ENCODE peak calls at places on chromosomes 2 and 18, in nine cellular contexts. E, C, V, L, R, U, Q, D and S are unnamed samples.

GRCh38 chr18:73153271-73153670 is 285.5 kb upstream of the NETO1 start:
- DNase-seq in D (no peak), E (no peak), U (no peak), R (no peak), C (no peak), L (no peak), V (no peak), Q (no peak), S (no peak)

GRCh38 chr2:237998530-237998929 is 31.7 kb downstream of the UBE2F start:
- DNase-seq in Q (no peak), U (no peak), R (no peak), V (no peak), D (no peak), C (no peak), E (no peak), L (no peak), S (no peak)

GRCh38 chr2:195532628-195533271 is 124.3 kb upstream of the SLC39A10 start:
- DNase-seq in L (peak; percentile 38), U (no peak), Q (no peak), E (no peak), R (no peak), C (no peak), D (no peak), V (no peak), S (no peak)

GRCh38 chr2:54871457-54872103 is 148.1 kb downstream of the EML6 start:
- DNase-seq in C (no peak), V (no peak), D (no peak), L (peak; percentile 38), E (no peak), Q (peak; percentile 88), U (no peak), R (no peak), S (no peak)

GRCh38 chr2:177460973-177461585 is 68.5 kb downstream of the AGPS start:
- DNase-seq in U (no peak), L (no peak), Q (no peak), D (no peak), R (no peak), V (no peak), C (no peak), E (no peak), S (no peak)

GRCh38 chr18:70074091-70074490 is 126.4 kb upstream of the CD226 start:
- DNase-seq in C (no peak), Q (no peak), U (no peak), D (no peak), E (no peak), L (no peak), R (no peak), V (no peak), S (no peak)

GRCh38 chr2:239570971-239571520 is 170.2 kb upstream of the HDAC4 start:
- DNase-seq in C (no peak), Q (no peak), D (no peak), E (peak; percentile 24), R (no peak), V (no peak), U (no peak), L (no peak), S (no peak)

GRCh38 chr2:241945803-241946202 is 76.3 kb downstream of the RTP5 start:
- DNase-seq in C (no peak), D (no peak), L (no peak), U (no peak), E (peak; percentile 49), V (no peak), Q (no peak), R (no peak), S (no peak)

GRCh38 chr2:73253901-73254300 is 19.8 kb downstream of the CCT7 start:
- DNase-seq in E (no peak), U (no peak), D (no peak), C (no peak), L (no peak), Q (no peak), V (no peak), R (no peak), S (no peak)

GRCh38 chr2:211049321-211050018 is 493.1 kb downstream of the CPS1 start:
- DNase-seq in V (no peak), D (no peak), E (no peak), U (no peak), C (no peak), L (no peak), Q (no peak), R (no peak), S (no peak)

GRCh38 chr2:113700186-113700841 is 56.1 kb downstream of the SLC35F5 start:
- DNase-seq in Q (no peak), E (peak; percentile 78), V (peak; percentile 18), U (no peak), R (no peak), D (peak; percentile 15), L (peak; percentile 61), C (no peak), S (peak; percentile 43)

GRCh38 chr2:25851740-25852503 is 26.4 kb downstream of the ASXL2 start:
- DNase-seq in V (peak; percentile 39), Q (peak; percentile 17), E (peak; percentile 64), L (peak; percentile 72), D (no peak), R (no peak), C (no peak), U (no peak), S (peak; percentile 56)

GRCh38 chr2:28270456-28271146 is 122.1 kb upstream of the FOSL2 start:
- DNase-seq in V (no peak), Q (no peak), E (no peak), R (no peak), C (no peak), U (no peak), D (no peak), L (no peak), S (peak; percentile 29)

GRCh38 chr18:32771169-32771751 is 1.6 kb downstream of the KLHL14 start:
- DNase-seq in C (no peak), V (no peak), U (no peak), D (no peak), L (peak; percentile 21), E (no peak), R (no peak), Q (peak; percentile 46), S (no peak)

GRCh38 chr2:192155521-192156118 is 39.1 kb downstream of the TMEFF2 start:
- DNase-seq in R (no peak), U (no peak), E (no peak), L (no peak), C (no peak), Q (peak; percentile 7), V (no peak), D (no peak), S (no peak)

GRCh38 chr2:47225061-47225783 is 70.1 kb upstream of the STPG4 start:
- DNase-seq in U (no peak), C (no peak), L (peak; percentile 77), E (no peak), D (no peak), R (no peak), Q (peak; percentile 36), V (peak; percentile 91), S (peak; percentile 82)

GRCh38 chr18:55582325-55582724 is 5.7 kb downstream of the TCF4 start:
- DNase-seq in D (no peak), R (no peak), C (no peak), V (no peak), U (no peak), Q (peak; percentile 15), E (no peak), L (no peak), S (peak; percentile 53)

GRCh38 chr2:39174022-39174421 is 53.2 kb upstream of the SOS1 start:
- DNase-seq in R (no peak), D (no peak), Q (no peak), C (no peak), U (no peak), L (no peak), E (no peak), V (no peak), S (no peak)

GRCh38 chr2:177306550-177306949 is 42.0 kb upstream of the NFE2L2 start:
- DNase-seq in D (no peak), V (no peak), C (no peak), U (no peak), R (no peak), L (peak; percentile 60), E (no peak), Q (no peak), S (no peak)

GRCh38 chr2:128516938-128517337 is 198.3 kb upstream of the HS6ST1 start:
- DNase-seq in E (peak; percentile 5), R (no peak), V (no peak), Q (no peak), C (no peak), D (no peak), L (no peak), U (no peak), S (no peak)

GRCh38 chr2:227154976-227155375 is 9.0 kb downstream of the COL4A4 start:
- DNase-seq in Q (no peak), L (no peak), D (no peak), U (peak; percentile 90), E (no peak), V (no peak), C (no peak), R (no peak), S (no peak)

GRCh38 chr2:17520761-17521160 is 2.5 kb upstream of the RAD51AP2 start:
- DNase-seq in L (peak; percentile 8), E (no peak), U (no peak), C (no peak), V (no peak), D (no peak), Q (no peak), R (no peak), S (no peak)

GRCh38 chr18:8097942-8098341 is 511.3 kb upstream of the RAB12 start:
- DNase-seq in L (no peak), Q (peak; percentile 17), D (no peak), U (no peak), E (no peak), C (no peak), R (no peak), V (no peak), S (no peak)

GRCh38 chr18:13989209-13989608 is 73.9 kb upstream of the MC2R start:
- DNase-seq in L (no peak), C (no peak), E (no peak), D (no peak), U (no peak), R (no peak), V (no peak), Q (no peak), S (no peak)

GRCh38 chr2:134310450-134311079 is 56.7 kb downstream of the MGAT5 start:
- DNase-seq in R (no peak), E (no peak), D (no peak), L (peak; percentile 13), C (no peak), U (no peak), V (no peak), Q (no peak), S (no peak)

GRCh38 chr2:85330839-85331636 is 3.2 kb upstream of the TGOLN2 start:
- DNase-seq in C (no peak), U (no peak), V (no peak), E (peak; percentile 61), D (no peak), R (no peak), L (no peak), Q (no peak), S (no peak)

GRCh38 chr18:55588001-55588875 is at the start of gene TCF4:
- DNase-seq in Q (peak; percentile 50), U (no peak), V (peak; percentile 10), E (peak; percentile 61), C (no peak), R (peak; percentile 47), D (no peak), L (peak; percentile 64), S (peak; percentile 38)

GRCh38 chr2:98552499-98553179 is 55.7 kb downstream of the COA5 start:
- DNase-seq in E (no peak), D (no peak), L (no peak), U (no peak), Q (no peak), R (no peak), V (no peak), C (no peak), S (no peak)

GRCh38 chr2:88483200-88483599 is 30.7 kb upstream of the FOXI3 start:
- DNase-seq in C (no peak), E (no peak), D (no peak), L (no peak), Q (no peak), V (no peak), R (no peak), U (no peak), S (no peak)